ENCODE peak calls at places on chromosomes 12 and 14, in five cellular contexts. V is lower leg skin, W is thoracic aorta, B is aorta, C is B cell. R is an unnamed sample.

GRCh38 chr12:59808317-59808910 is 212.6 kb downstream of the SLC16A7 start:
- DNase-seq in V (no peak), B (no peak), C (peak; percentile 41), W (no peak), R (no peak)

GRCh38 chr12:69440016-69440415 is 30.2 kb upstream of the FRS2 start:
- DNase-seq in V (no peak), C (no peak), W (no peak), B (no peak), R (no peak)

GRCh38 chr12:124696689-124697476 is 129.5 kb upstream of the NCOR2 start:
- DNase-seq in V (no peak), C (no peak), W (no peak), B (no peak), R (no peak)

GRCh38 chr12:28161697-28162096 is 28.6 kb upstream of the CCDC91 start:
- DNase-seq in C (no peak), B (no peak), W (no peak), V (no peak), R (no peak)

GRCh38 chr12:116924558-116925453 is 14.1 kb downstream of the FBXW8 start:
- DNase-seq in C (peak; percentile 22), B (no peak), W (no peak), V (no peak), R (no peak)

GRCh38 chr14:97198813-97199212 is 401.6 kb downstream of the VRK1 start:
- DNase-seq in B (no peak), V (no peak), C (no peak), W (no peak), R (no peak)

GRCh38 chr12:60172266-60172665 is 576.4 kb downstream of the SLC16A7 start:
- DNase-seq in B (no peak), C (no peak), V (no peak), W (no peak), R (no peak)

GRCh38 chr14:39426605-39427004 is 5.6 kb downstream of the FBXO33 start:
- DNase-seq in B (no peak), W (no peak), V (no peak), C (peak; percentile 11), R (no peak)

GRCh38 chr12:8609061-8609570 is 3.5 kb downstream of the AICDA start:
- DNase-seq in C (peak; percentile 19), V (no peak), W (no peak), B (no peak), R (no peak)

GRCh38 chr14:101185946-101186345 is 282.4 kb upstream of the RTL1 start:
- DNase-seq in W (no peak), C (no peak), V (no peak), B (no peak), R (no peak)

GRCh38 chr12:76766161-76766560 is 2.2 kb downstream of the ZDHHC17 start:
- DNase-seq in B (no peak), C (no peak), W (no peak), V (no peak), R (no peak)

GRCh38 chr14:61433169-61433568 is 111.8 kb downstream of the PRKCH start:
- DNase-seq in W (no peak), V (no peak), B (no peak), C (no peak), R (no peak)

R was measured in chondrocyte.